ENCODE peak calls at places on chromosome 17, in four cellular contexts. Y is pancreas, T is endothelial cell of umbilical vein, W is mammary epithelial cell. Q is an unnamed sample.

GRCh38 chr17:68981288-68981687 is 26.1 kb upstream of the ABCA8 start:
- DNase-seq in T (peak; percentile 98), W (no peak), Y (no peak), Q (no peak)

GRCh38 chr17:62075308-62075815 is 10.3 kb upstream of the MED13 start:
- DNase-seq in Y (no peak), T (no peak), W (peak; percentile 42), Q (no peak)

GRCh38 chr17:46192484-46193245 is 564 bp downstream of the KANSL1 start:
- DNase-seq in T (peak; percentile 73), W (peak; percentile 50), Y (peak; percentile 81), Q (peak; percentile 92)

GRCh38 chr17:74240637-74241036 is 27.3 kb downstream of the TTYH2 start:
- DNase-seq in T (no peak), Y (no peak), W (no peak), Q (no peak)

GRCh38 chr17:40621019-40621418 is 26.6 kb downstream of the SMARCE1 start:
- DNase-seq in Y (no peak), T (no peak), W (no peak), Q (no peak)

GRCh38 chr17:74833501-74834361 is 26.0 kb downstream of the GRIN2C start:
- DNase-seq in Y (no peak), T (no peak), W (peak; percentile 13), Q (no peak)

GRCh38 chr17:56690441-56691291 is 97.2 kb downstream of the NOG start:
- DNase-seq in T (no peak), W (no peak), Y (no peak), Q (no peak)

GRCh38 chr17:15502315-15503112 is 35.1 kb upstream of the CDRT4 start:
- DNase-seq in T (peak; percentile 58), W (peak; percentile 66), Y (peak; percentile 82), Q (peak; percentile 90)

GRCh38 chr17:72656114-72656763 is 436.2 kb downstream of the SLC39A11 start:
- DNase-seq in Y (no peak), W (no peak), T (no peak), Q (no peak)

GRCh38 chr17:6094453-6094852 is 24.3 kb downstream of the WSCD1 start:
- DNase-seq in W (no peak), T (no peak), Y (no peak), Q (no peak)

GRCh38 chr17:82369211-82369610 is 2.4 kb upstream of the UTS2R start:
- DNase-seq in T (no peak), W (no peak), Y (no peak), Q (no peak)

GRCh38 chr17:37490638-37491614 is 1.2 kb downstream of the DUSP14 start:
- DNase-seq in T (peak; percentile 85), Y (no peak), W (peak; percentile 91), Q (peak; percentile 92)

GRCh38 chr17:58120195-58120822 is 27.9 kb upstream of the OR4D1 start:
- DNase-seq in W (peak; percentile 49), T (peak; percentile 59), Y (no peak), Q (peak; percentile 80)

GRCh38 chr17:39027037-39027436 is 59.8 kb upstream of the FBXO47 start:
- DNase-seq in Y (peak; percentile 88), T (no peak), W (peak; percentile 16), Q (no peak)

GRCh38 chr17:42246515-42246914 is 29.7 kb downstream of the STAT5B start:
- DNase-seq in Y (no peak), T (no peak), W (no peak), Q (no peak)

GRCh38 chr17:17938388-17939107 is 33.7 kb downstream of the TOM1L2 start:
- DNase-seq in W (peak; percentile 87), T (no peak), Y (no peak), Q (no peak)

GRCh38 chr17:30332057-30332542 is 1.8 kb downstream of the TMIGD1 start:
- DNase-seq in Y (no peak), W (peak; percentile 84), T (no peak), Q (no peak)
- H3K27ac ChIP-seq in Y (no peak overlapping the region), W (no peak overlapping the region), T (no peak overlapping the region), Q (no peak overlapping the region)

GRCh38 chr17:28598389-28598788 is 436 bp downstream of the SPAG5 start:
- DNase-seq in T (no peak), Y (no peak), W (peak; percentile 3), Q (no peak)

GRCh38 chr17:28597606-28598383 is 1.0 kb downstream of the SPAG5 start:
- DNase-seq in Y (no peak), W (peak; percentile 7), T (no peak), Q (peak; percentile 19)

GRCh38 chr17:28599311-28600184 is 723 bp upstream of the SPAG5 start:
- DNase-seq in Y (peak; percentile 72), T (peak; percentile 87), W (peak; percentile 86), Q (no peak)

DNA sequence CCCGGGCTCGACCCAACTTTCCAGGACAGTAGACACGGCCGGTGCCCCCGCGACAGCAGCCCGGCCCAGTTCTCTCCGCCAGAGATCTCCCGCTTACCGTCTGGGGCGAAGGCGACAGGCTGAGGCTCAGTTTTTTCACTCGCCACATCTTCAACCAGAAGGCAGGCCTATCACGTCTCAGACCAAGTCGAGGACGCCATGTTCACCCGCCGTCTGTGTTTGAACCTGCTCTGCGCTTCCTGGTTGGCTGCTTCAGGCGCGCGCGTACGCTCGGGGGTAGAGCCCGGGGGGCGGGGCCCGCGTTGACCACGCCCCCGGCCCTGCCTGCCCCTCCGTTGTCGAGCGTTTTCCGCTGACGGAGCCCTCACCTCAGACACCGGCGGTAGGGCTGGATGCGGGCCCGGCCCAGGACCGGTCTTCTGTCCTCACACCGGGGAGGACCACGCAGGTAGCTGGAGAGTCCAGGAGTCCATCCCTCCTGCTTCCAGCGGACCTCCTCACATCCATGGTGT is at the start of gene SPAG5:
- DNase-seq in W (peak; percentile 90), T (peak; percentile 97), Y (peak; percentile 97), Q (peak; percentile 97)
- H3K27ac ChIP-seq in W (peak within 1 kb of the TSS; percentile 85), T (peak within 1 kb of the TSS; percentile 95), Y (peak within 1 kb of the TSS; percentile 90), Q (peak within 1 kb of the TSS; percentile 31)

GRCh38 chr17:76682306-76682705 is 28.5 kb downstream of the MXRA7 start:
- DNase-seq in T (no peak), W (no peak), Y (no peak), Q (no peak)

GRCh38 chr17:76681222-76682137 is 29.3 kb downstream of the MXRA7 start:
- DNase-seq in Y (peak; percentile 74), W (peak; percentile 48), T (peak; percentile 72), Q (peak; percentile 84)

GRCh38 chr17:76683921-76684745 is 26.6 kb downstream of the MXRA7 start:
- DNase-seq in W (no peak), T (no peak), Y (no peak), Q (no peak)

GRCh38 chr17:76684756-76685155 is 26.0 kb downstream of the MXRA7 start:
- DNase-seq in W (no peak), Y (no peak), T (no peak), Q (no peak)

DNA sequence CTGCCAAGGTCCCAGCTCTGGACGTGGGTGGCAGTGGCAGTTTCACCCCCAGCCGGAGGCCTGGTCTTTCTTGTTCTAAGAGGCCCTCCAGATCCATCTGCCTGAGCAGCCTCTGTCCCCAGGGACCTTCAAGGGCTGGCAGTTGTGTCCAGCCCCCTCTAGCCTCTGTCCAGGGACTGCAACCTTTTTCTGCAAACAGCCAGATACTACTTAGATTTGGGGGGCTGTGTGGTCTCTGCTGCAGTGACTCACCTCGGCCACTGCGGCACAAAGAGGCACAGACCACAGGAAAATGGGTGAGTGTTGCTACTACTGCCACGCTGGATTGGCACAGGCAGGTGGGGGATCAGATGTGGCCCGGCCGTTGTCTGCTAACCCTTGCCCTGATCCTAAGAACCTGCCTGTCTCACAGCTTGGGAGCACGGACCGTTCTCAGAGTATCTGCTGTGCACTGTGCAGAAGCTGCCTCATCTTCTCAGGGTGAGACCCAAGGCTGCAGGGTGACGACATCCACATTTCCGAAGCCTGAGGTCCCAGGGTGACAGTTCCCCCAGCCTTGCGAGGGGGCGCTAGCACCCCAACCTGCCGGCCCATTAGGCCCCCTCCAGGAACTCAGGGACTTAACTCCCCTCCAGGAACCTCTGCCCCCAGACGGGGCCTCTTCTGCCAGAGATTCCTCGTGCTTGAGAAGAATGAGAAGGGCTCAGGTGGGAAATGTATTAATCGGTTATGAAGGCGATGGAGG is 27.6 kb downstream of the MXRA7 start:
- DNase-seq in W (no peak), Y (no peak), T (no peak), Q (peak; percentile 46)
- H3K27ac ChIP-seq in W (no peak overlapping the region), Y (no peak overlapping the region), T (no peak overlapping the region), Q (no peak overlapping the region)

DNA sequence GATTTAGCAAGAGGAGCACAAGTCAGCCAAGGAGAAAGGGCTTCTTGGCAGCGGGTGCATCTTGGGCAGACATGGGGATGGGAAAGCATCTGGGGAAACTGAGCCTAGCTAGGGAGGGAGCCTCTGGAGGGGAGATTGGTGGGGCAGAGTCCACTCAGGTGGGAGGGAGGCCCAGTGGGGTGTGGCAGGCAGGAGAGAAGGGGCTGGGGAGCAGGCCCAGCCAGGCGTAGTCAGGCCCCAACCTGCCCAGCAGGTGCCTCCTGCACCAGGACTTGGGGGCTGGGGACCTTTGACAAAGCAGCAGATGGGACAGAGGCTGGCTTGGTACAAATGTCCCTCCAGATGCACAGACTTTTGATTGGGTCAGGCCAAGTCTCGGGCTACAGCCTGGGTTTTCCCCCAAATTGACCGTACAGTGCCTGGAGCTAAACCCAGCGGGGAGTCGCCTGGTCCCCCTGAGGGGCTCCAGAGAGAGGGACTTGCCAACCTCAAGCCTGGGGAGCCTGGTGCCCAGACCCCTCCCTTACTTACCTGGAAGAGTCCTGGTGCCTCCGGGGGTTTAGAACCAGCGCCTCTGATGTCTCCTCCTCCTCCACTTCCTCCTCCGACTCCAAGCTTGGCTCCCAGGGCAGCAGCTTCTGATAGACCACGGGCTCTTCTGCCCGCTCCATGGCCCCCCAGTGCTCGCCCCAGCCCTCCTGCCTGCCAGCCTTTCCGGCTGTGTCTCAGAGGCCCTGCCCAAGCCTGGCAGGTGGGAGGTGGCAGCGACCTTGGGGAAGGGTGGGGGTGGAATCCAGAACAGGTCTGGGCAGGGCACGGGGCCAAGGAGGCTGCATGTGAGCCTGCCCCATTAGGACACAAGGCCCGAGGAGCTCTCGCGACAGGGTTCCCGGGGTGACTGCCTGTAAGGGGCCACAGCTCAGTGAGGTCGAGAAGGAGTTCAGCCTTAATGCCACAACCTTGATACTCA is at the start of gene GGT6:
- DNase-seq in W (no peak), T (no peak), Y (peak; percentile 93), Q (no peak)
- H3K27ac ChIP-seq in W (no peak within 1 kb of the TSS), T (no peak within 1 kb of the TSS), Y (peak within 1 kb of the TSS; percentile 85), Q (no peak within 1 kb of the TSS)

GRCh38 chr17:77458202-77459017 is 317.6 kb downstream of the SEC14L1 start:
- DNase-seq in Y (no peak), W (no peak), T (no peak), Q (no peak)
- H3K27ac ChIP-seq in Y (no peak overlapping the region), W (no peak overlapping the region), T (no peak overlapping the region), Q (no peak overlapping the region)

DNA sequence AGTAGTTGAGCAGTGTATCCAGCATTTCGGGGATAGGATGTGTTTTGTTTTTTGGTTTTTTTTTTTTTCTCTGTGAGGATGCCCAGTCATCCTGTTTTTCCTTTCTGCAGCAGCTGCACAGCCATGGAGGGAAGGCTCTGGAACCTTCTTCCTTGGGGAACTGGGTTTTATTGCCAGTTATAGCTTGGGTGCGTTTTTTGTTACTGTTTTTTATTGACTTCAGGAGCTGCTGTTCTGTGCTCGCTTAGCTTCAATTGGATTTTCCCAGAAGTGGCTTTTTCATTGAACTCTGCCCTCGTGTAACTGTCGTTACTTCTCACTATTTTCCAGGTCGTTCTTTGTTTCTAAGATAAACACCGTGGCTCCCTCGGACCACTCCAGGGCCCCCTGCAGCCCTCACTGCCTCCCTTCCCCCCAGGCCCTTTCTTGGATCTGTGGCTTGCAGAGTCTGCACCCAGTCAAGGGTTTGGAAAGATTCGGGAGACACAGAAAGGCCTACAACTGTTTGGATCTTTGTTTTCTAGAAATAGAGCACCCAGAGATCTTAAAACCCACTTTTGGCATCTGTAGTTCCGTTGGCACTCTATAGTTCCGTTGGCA is 119.7 kb upstream of the CACNG5 start:
- DNase-seq in Y (no peak), W (no peak), T (no peak), Q (no peak)
- H3K27ac ChIP-seq in Y (no peak overlapping the region), W (no peak overlapping the region), T (no peak overlapping the region), Q (no peak overlapping the region)